ENCODE peak calls at places on chromosomes 1 and 21, in eight cellular contexts. Z is coronary artery, T is progenitor cell of endocrine pancreas, A is epithelial cell of proximal tubule, O is thoracic aorta, Q is Peyer's patch, V is pancreas, H is cardiac muscle cell. I is an unnamed sample.

GRCh38 chr1:231420299-231420958 is 1.7 kb downstream of the EGLN1 start:
- DNase-seq in Z (no peak), A (no peak), H (peak; percentile 25), Q (no peak), T (no peak), V (no peak), O (no peak), I (no peak)

GRCh38 chr1:225610539-225610938 is 42.4 kb downstream of the ENAH start:
- DNase-seq in O (no peak), A (no peak), V (no peak), Z (no peak), H (no peak), T (no peak), Q (no peak), I (no peak)

GRCh38 chr1:230091473-230092231 is 24.6 kb downstream of the GALNT2 start:
- DNase-seq in Q (no peak), Z (no peak), H (no peak), A (no peak), O (no peak), T (no peak), V (no peak), I (no peak)

GRCh38 chr1:8510041-8510823 is 192.3 kb downstream of the SLC45A1 start:
- DNase-seq in A (no peak), T (no peak), H (no peak), V (no peak), Q (no peak), O (no peak), Z (no peak), I (no peak)

GRCh38 chr1:83998599-83999315 is at the start of gene TTLL7:
- DNase-seq in A (no peak), H (peak; percentile 84), V (peak; percentile 76), T (peak; percentile 77), Q (peak; percentile 80), O (peak; percentile 15), Z (peak; percentile 86), I (no peak)

GRCh38 chr1:202207292-202207691 is 13.7 kb downstream of the LGR6 start:
- DNase-seq in T (no peak), H (no peak), Q (no peak), O (no peak), V (no peak), A (no peak), Z (no peak), I (no peak)

GRCh38 chr1:230186003-230186863 is 119.2 kb downstream of the GALNT2 start:
- DNase-seq in V (peak; percentile 64), Z (no peak), Q (peak; percentile 70), T (no peak), A (peak; percentile 10), O (no peak), H (no peak), I (no peak)

GRCh38 chr1:9128520-9129371 is at the start of gene GPR157:
- DNase-seq in O (peak; percentile 45), A (no peak), H (peak; percentile 94), V (peak; percentile 85), Q (peak; percentile 97), T (peak; percentile 36), Z (peak; percentile 87), I (peak; percentile 73)

GRCh38 chr21:39111928-39112327 is 71.3 kb downstream of the PSMG1 start:
- DNase-seq in Z (no peak), T (no peak), A (no peak), O (no peak), H (no peak), V (no peak), Q (no peak), I (no peak)

GRCh38 chr1:222010306-222010705 is 268.4 kb upstream of the DUSP10 start:
- DNase-seq in A (no peak), H (no peak), Q (no peak), V (no peak), O (no peak), Z (no peak), T (no peak), I (no peak)

GRCh38 chr1:182337736-182338571 is 53.6 kb downstream of the GLUL start:
- DNase-seq in Z (no peak), A (no peak), Q (no peak), H (no peak), O (no peak), V (no peak), T (no peak), I (no peak)

GRCh38 chr21:42555756-42556438 is 42.2 kb downstream of the SLC37A1 start:
- DNase-seq in H (no peak), Z (no peak), Q (no peak), T (no peak), A (no peak), O (no peak), V (no peak), I (no peak)

GRCh38 chr1:61120998-61121397 is 38.6 kb downstream of the NFIA start:
- DNase-seq in Q (no peak), V (no peak), Z (no peak), T (no peak), O (no peak), H (no peak), A (peak; percentile 59), I (no peak)

GRCh38 chr1:203278885-203279406 is 26.4 kb upstream of the BTG2 start:
- DNase-seq in T (no peak), V (no peak), A (no peak), O (no peak), Q (no peak), H (no peak), Z (no peak), I (no peak)

GRCh38 chr1:68010094-68010493 is 40.3 kb downstream of the DIRAS3 start:
- DNase-seq in T (no peak), Z (no peak), A (no peak), O (no peak), V (no peak), H (peak; percentile 24), Q (no peak), I (no peak)

GRCh38 chr1:27503961-27504587 is 14.1 kb upstream of the WASF2 start:
- DNase-seq in Q (no peak), A (no peak), H (no peak), V (no peak), Z (no peak), T (no peak), O (no peak), I (no peak)

GRCh38 chr1:235998812-235999211 is 66.1 kb downstream of the NID1 start:
- DNase-seq in T (no peak), Q (no peak), A (no peak), H (no peak), V (no peak), O (no peak), Z (peak; percentile 55), I (no peak)

DNA sequence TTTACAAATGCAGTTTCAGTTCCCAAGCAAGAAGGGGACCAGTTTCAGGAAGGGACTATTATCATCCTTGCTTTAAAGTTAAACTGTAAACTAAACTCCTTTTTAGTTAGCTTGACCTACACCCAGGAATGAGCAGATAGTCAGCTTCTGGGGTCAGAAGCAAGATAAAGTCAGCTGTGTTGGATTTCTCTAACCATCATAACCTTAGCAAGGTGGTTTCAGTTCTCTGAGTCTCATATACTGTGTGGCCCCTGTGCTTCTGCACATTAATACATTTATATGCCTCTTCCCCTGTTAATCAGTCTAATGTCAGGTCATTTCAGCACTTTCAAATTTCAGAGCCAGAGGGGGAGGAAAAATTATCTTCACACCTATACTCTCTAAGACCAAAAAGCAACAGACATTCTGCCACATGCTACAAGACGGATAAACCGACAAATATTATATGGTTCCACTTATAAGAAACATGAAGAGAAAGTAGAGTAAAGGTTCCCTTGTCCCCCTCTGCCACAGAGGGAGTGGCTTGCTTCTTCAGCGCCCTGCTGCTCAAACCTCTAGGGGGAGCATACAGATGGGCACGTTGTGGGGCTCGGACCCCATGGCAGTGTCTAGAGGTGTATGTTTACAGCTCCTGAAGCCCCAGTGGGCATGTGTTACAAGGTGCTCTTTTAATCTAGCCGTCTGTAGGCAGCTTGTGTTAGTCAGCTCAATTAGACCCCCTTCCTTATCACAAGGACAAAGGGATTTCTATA is 89.1 kb downstream of the SMYD3 start:
- DNase-seq in A (no peak), T (no peak), V (no peak), O (no peak), Q (no peak), H (no peak), Z (no peak), I (no peak)
- TF ChIP-seq CTCF in A (no peak), T (no peak), V (no peak), O (no peak), Q (no peak), H (peak; percentile 5), Z (no peak), I (no peak)

GRCh38 chr1:205666372-205667166 is 13.7 kb downstream of the SLC45A3 start:
- DNase-seq in O (no peak), T (no peak), Z (no peak), A (no peak), V (no peak), Q (no peak), H (no peak), I (no peak)
- TF ChIP-seq CTCF in O (no peak), T (no peak), Z (no peak), A (no peak), V (no peak), Q (no peak), H (no peak), I (no peak)

DNA sequence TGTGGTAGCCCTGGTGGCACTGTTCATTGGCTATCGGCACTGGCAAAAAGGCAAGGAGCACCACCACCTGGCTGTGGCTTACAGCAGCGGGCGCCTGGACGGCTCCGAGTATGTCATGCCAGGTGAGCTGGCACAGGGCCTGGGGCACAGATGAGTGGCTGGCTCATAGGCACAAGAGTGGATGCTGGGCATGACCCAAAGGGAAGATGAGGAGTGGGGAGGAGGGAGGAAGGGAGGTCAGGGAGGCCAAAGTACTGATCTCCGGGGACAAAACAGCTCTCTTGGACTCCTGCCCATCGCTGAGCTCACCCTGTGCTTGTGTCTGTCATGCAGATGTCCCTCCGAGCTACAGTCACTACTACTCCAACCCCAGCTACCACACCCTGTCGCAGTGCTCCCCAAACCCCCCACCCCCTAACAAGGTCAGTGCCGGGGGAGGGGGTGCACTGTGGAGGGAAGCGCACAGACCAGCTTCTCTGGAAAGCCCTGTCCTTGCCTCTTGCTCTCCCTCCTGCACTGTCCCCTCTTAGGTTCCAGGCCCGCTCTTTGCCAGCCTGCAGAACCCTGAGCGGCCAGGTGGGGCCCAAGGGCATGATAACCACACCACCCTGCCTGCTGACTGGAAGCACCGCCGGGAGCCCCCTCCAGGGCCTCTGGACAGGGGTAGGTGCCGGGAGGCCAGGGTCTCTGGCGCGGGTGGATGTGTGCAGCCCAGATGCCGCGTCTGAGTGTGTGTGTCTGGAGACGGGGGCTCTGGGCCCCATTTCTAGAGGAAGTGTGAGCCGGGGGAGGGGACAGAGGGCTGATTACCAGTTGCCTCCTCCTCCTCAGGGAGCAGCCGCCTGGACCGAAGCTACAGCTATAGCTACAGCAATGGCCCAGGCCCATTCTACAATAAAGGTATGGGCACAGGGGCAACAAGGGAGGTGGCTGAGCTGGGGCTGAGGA is 7.3 kb upstream of the LRRC71 start:
- DNase-seq in Q (peak; percentile 43), H (no peak), Z (no peak), V (no peak), O (no peak), T (no peak), A (no peak), I (no peak)
- TF ChIP-seq CTCF in Q (no peak), H (no peak), Z (no peak), V (no peak), O (no peak), T (peak; percentile 28), A (no peak), I (no peak)

DNA sequence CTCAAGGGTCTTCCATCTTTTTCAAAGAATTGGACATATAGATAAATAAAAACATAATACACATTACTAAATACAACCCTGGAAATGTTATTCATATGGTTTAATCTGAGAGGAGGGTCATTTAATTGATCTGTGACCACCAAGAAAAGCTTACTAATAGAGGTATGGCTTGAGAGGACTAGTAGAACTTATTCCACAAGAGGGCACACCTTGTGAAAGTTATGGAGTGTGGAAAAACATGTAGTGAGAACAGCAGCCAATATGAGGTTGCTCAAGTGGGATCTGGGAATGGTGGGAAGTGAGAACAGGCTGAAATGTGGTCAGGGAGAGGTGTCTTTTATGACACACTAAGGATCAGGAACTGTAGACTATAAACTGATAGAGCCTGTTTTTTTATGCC is 973.5 kb upstream of the B3GALT2 start:
- DNase-seq in T (no peak), A (no peak), V (no peak), Z (no peak), Q (no peak), O (no peak), H (peak; percentile 8), I (no peak)
- TF ChIP-seq CTCF in T (peak; percentile 11), A (peak; percentile 36), V (no peak), Z (no peak), Q (no peak), O (no peak), H (no peak), I (no peak)

I was measured in omental fat pad.